ENCODE peak calls at places on chromosomes 3 and 15, in seven cellular contexts. S, H, J, W, V, I and Q are unnamed samples.

GRCh38 chr3:127790009-127790533 is 32.2 kb downstream of the MGLL start:
- DNase-seq in J (peak; percentile 18), W (no peak), V (no peak), I (no peak), H (no peak), S (no peak), Q (no peak)

GRCh38 chr3:181274025-181274424 is 284.5 kb upstream of the DNAJC19 start:
- DNase-seq in H (no peak), W (no peak), V (no peak), J (no peak), I (no peak), S (no peak), Q (no peak)

GRCh38 chr15:76930831-76931396 is 635 bp upstream of the RCN2 start:
- DNase-seq in J (no peak), H (no peak), I (no peak), V (no peak), S (no peak), W (no peak), Q (no peak)

GRCh38 chr15:92709064-92709463 is 53.5 kb upstream of the FAM174B start:
- DNase-seq in J (no peak), W (no peak), S (no peak), V (peak; percentile 19), I (peak; percentile 45), H (no peak), Q (no peak)

GRCh38 chr3:99686955-99687612 is 48.7 kb downstream of the COL8A1 start:
- DNase-seq in I (peak; percentile 19), W (no peak), H (no peak), S (peak; percentile 74), V (peak; percentile 82), J (peak; percentile 56), Q (peak; percentile 68)

GRCh38 chr3:161149529-161149928 is 44.4 kb upstream of the B3GALNT1 start:
- DNase-seq in V (peak; percentile 80), W (no peak), S (no peak), J (no peak), H (no peak), I (no peak), Q (no peak)

GRCh38 chr3:105465251-105465853 is 98.6 kb downstream of the ALCAM start:
- DNase-seq in I (no peak), S (no peak), W (no peak), J (no peak), H (no peak), V (no peak), Q (no peak)

GRCh38 chr3:43094851-43095250 is 11.0 kb downstream of the POMGNT2 start:
- DNase-seq in V (no peak), I (no peak), H (no peak), W (no peak), J (no peak), S (no peak), Q (no peak)

GRCh38 chr3:62169871-62170660 is 203.3 kb downstream of the FEZF2 start:
- DNase-seq in H (no peak), W (no peak), S (no peak), J (no peak), I (no peak), V (no peak), Q (no peak)

GRCh38 chr3:11554666-11555065 is 89.0 kb downstream of the VGLL4 start:
- DNase-seq in S (no peak), H (no peak), V (no peak), W (no peak), J (no peak), I (no peak), Q (no peak)

GRCh38 chr15:67762610-67763368 is 62.5 kb upstream of the SKOR1 start:
- DNase-seq in J (no peak), S (peak; percentile 88), V (no peak), H (no peak), W (peak; percentile 31), I (no peak), Q (no peak)

GRCh38 chr3:56323986-56324420 is 144.3 kb downstream of the ERC2 start:
- DNase-seq in I (no peak), J (no peak), V (peak; percentile 43), S (no peak), W (peak; percentile 46), H (no peak), Q (no peak)

GRCh38 chr3:134341391-134341790 is 32.9 kb downstream of the AMOTL2 start:
- DNase-seq in S (no peak), V (no peak), J (no peak), I (no peak), H (no peak), W (no peak), Q (no peak)

GRCh38 chr3:170360476-170360875 is 3.0 kb downstream of the SKIL start:
- DNase-seq in V (no peak), J (no peak), W (no peak), H (no peak), S (no peak), I (no peak), Q (no peak)

GRCh38 chr3:141699907-141700306 is 38.2 kb upstream of the RNF7 start:
- DNase-seq in I (no peak), J (no peak), W (no peak), H (no peak), S (no peak), V (no peak), Q (no peak)

GRCh38 chr3:30614373-30614772 is 8.0 kb downstream of the TGFBR2 start:
- DNase-seq in J (no peak), V (no peak), W (no peak), S (no peak), I (no peak), H (no peak), Q (no peak)

GRCh38 chr3:30614943-30615342 is 8.5 kb downstream of the TGFBR2 start:
- DNase-seq in I (no peak), W (no peak), J (no peak), V (peak; percentile 65), H (no peak), S (no peak), Q (no peak)

GRCh38 chr3:30616347-30617027 is 10.1 kb downstream of the TGFBR2 start:
- DNase-seq in V (no peak), I (no peak), S (no peak), W (no peak), H (no peak), J (no peak), Q (no peak)

GRCh38 chr3:30617069-30617468 is 10.7 kb downstream of the TGFBR2 start:
- DNase-seq in S (no peak), J (no peak), I (no peak), H (no peak), V (no peak), W (no peak), Q (no peak)

DNA sequence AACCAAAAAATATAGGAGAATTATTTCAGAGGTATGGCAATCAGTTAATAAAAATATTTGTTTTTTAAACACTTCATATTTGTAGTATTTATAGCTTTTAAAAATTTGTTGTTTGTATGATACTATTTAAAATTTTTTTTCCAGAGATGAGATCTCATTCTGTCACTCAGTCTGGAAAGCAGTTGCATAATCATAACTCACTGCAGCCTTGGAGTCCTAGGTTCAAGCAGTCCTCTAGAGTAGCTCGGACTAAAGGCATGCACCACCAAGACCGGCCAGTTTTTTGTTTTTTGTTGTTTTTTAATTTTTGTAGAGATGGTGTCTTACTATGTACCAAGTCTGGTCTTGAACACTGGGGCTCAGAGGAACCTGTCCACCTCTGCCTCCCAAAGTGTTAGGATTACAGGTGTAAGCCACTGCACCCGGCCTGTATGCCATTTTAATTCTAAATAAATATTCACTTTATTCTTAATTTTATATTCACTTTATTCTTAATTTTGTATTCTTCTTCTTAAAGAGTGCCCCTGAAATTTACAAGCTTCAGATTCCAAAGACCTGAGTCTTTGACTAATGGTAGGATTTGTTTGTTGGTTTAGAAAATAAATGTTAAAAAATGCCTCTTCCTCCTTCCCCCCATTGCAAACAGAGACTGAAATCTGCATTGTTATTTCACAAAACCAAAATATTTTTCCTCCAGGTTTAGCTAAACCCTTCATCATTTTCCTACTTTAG is 9.4 kb downstream of the TGFBR2 start:
- DNase-seq in H (no peak), V (peak; percentile 19), S (no peak), J (no peak), W (no peak), I (no peak), Q (no peak)
- H3K4me3 ChIP-seq in H (no peak overlapping the region), V (no peak overlapping the region), S (no peak overlapping the region), J (no peak overlapping the region), W (no peak overlapping the region), I (no peak overlapping the region), Q (no peak overlapping the region)

GRCh38 chr15:74037171-74038117 is 42.9 kb downstream of the PML start:
- DNase-seq in S (no peak), J (no peak), I (no peak), V (no peak), W (no peak), H (no peak), Q (no peak)
- TF ChIP-seq CTCF in S (no peak), J (no peak), I (no peak), V (no peak), W (no peak), H (no peak), Q (no peak)

DNA sequence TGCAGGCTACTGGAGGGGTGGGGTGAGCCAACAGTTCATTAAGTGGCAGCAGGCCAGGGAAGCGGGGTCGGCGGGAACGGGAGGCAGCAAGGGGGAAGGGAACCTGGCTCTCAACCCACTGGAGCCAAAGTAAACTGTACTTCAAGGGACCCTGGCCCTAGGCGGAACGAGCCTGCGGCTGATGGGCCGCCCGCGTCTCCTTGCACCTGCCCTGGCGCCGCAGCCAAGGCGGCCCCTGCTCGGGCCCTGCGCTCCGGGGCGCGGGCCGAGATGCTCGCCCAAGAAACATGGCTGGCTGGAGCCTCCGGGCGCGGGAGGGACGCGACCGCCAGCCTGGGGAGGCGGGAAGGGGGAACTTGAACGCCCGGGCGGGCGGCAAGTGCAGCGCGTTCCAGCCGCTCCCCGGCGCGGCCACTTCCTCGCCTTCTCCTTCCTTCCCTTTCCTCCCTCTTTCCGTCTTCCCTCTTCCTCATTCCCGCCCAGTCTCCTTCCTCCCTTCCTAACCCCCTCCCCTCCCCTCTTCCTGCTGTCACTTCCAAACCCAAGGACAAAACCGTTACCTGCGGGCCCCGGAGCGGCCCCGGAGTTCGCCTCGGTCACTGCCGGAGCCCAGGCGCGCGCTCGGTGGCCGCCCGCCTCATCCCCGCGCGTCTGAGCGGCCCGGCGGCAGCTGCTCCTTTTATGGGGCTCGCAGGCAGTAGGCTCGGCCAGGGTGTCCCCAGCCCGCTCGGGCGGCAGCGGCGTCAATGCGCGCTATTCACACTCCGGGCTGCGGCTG is 489.7 kb downstream of the MAGI1 start:
- DNase-seq in W (no peak), S (no peak), J (no peak), H (no peak), I (peak; percentile 9), V (no peak), Q (peak; percentile 13)
- H3K4me3 ChIP-seq in W (peak overlapping the region; percentile 48), S (no peak overlapping the region), J (peak overlapping the region; percentile 27), H (peak overlapping the region; percentile 61), I (peak overlapping the region; percentile 37), V (peak overlapping the region; percentile 53), Q (no peak overlapping the region)

DNA sequence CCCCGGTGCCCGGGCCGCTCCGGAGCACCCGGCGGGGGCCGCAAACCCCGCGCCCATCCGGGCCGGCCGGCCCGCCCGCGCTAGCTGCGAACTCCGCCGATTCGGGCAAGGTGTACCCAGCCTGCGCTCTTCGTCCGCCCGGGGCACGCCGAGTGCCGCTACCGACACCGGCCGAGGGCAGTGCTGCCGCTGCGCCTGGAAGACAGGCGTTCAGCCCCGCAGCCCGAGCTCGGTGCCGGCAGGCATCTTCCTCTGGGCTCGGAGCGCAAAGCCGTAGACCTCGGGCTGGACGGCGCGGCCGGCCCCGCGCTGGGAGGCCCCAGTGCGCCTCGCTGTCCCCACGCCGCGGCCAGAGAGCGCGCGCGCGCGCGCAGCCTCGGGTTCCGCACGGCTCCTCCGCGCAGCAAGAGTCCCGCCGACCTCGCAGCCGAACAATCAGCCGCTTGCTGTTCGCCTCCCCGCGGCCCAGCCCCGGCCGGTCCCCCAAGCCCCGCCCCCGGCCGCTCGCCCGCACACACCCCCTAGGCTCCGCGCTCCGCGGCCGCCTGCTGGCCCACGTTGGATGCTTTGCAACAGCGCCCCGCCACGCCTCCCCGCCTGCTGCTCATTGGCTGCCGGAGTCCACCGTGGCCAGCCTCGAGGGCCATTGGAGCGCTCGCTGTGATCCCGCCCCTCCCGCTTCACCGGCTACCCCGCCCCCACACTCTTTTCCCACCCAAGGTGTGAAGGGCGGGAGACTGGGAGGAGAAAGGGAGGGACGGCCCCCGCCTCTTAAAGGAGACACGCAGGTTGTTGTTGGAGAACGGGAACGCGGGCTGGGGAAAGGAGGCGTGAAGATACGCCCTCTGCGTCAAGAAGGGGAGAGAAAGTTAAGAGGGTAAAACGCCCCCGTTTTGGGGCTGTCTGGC is at the start of gene LRIG1:
- DNase-seq in H (peak; percentile 97), V (peak; percentile 88), I (peak; percentile 100), J (peak; percentile 99), S (peak; percentile 99), W (peak; percentile 84), Q (peak; percentile 100)
- TF ChIP-seq CTCF in H (no peak), V (no peak), I (peak; percentile 63), J (peak; percentile 47), S (no peak), W (no peak), Q (peak; percentile 46)